ENCODE peak calls at places on chromosome 15, in four cellular contexts. E is Peyer's patch, P is uterus, S is left ventricle myocardium inferior. X is an unnamed sample. For H3K4me1, the result is how much of the 10 kb centered on the place peaks cover.

GRCh38 chr15:97585408-97585807 is 375.1 kb upstream of the ARRDC4 start:
- DNase-seq in E (no peak), P (no peak), S (no peak), X (no peak)

GRCh38 chr15:37880009-37880834 is 54.2 kb upstream of the TMCO5A start:
- DNase-seq in E (no peak), P (no peak), S (no peak), X (no peak)

GRCh38 chr15:52031542-52031941 is 12.5 kb downstream of the MAPK6 start:
- DNase-seq in E (no peak), P (no peak), S (no peak), X (no peak)

GRCh38 chr15:60937278-60937677 is 291.8 kb downstream of the RORA start:
- DNase-seq in E (no peak), P (no peak), S (no peak), X (no peak)

GRCh38 chr15:45265506-45265905 is 13.5 kb downstream of the SLC28A2 start:
- DNase-seq in E (no peak), P (no peak), S (no peak), X (no peak)

GRCh38 chr15:50116477-50116876 is 2.6 kb downstream of the ATP8B4 start:
- DNase-seq in E (no peak), P (no peak), S (no peak), X (no peak)

GRCh38 chr15:36653851-36654250 is 74.4 kb downstream of the CDIN1 start:
- DNase-seq in E (no peak), P (no peak), S (no peak), X (no peak)

GRCh38 chr15:75069301-75069925 is 46.0 kb downstream of the PPCDC start:
- DNase-seq in E (peak), P (no peak), S (no peak), X (peak)

GRCh38 chr15:65583701-65584100 is 27.2 kb downstream of the INTS14 start:
- DNase-seq in E (peak), P (no peak), S (no peak), X (no peak)

GRCh38 chr15:77915261-77915960 is 162.1 kb downstream of the TBC1D2B start:
- DNase-seq in E (no peak), P (no peak), S (no peak), X (no peak)

GRCh38 chr15:31501074-31501473 is 174.4 kb downstream of the KLF13 start:
- DNase-seq in E (no peak), P (no peak), S (no peak), X (no peak)

GRCh38 chr15:48596841-48597240 is 48.7 kb downstream of the FBN1 start:
- DNase-seq in E (no peak), P (no peak), S (no peak), X (no peak)

GRCh38 chr15:45129651-45130129 is at the start of the genes DUOX1 and DUOXA1:
- DNase-seq in E (no peak), P (no peak), S (peak), X (peak)

GRCh38 chr15:91021516-91022074 is 799 bp downstream of the VPS33B start:
- DNase-seq in E (no peak), P (no peak), S (no peak), X (no peak)

DNA sequence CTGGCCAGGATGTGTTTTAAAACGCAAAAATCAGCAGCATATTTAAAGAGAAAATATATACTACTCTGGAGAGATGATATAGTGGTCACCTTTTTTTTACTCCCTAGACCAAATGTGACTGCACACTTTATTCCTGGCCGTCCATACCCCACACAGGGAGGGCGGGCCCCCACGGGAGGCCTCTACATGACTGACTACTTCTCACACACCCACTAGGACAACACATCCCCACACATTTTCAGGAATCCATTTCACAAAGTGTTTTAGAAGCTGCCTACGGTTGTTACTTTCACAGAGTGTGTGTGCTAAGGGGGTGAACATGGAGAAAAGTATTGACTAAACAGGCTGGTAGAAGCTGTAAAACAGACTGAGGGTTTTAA is 67.9 kb downstream of the CHSY1 start:
- DNase-seq in E (no peak), P (no peak), S (no peak), X (no peak)
- H3K4me3 ChIP-seq in E (no peak), P (no peak), S (no peak), X (no peak)

GRCh38 chr15:93026359-93026758 is 62.7 kb downstream of the RGMA start:
- DNase-seq in E (no peak), P (no peak), S (no peak), X (no peak)

GRCh38 chr15:93024716-93025624 is 64.0 kb downstream of the RGMA start:
- DNase-seq in E (no peak), P (no peak), S (no peak), X (no peak)

GRCh38 chr15:93024293-93024692 is 64.7 kb downstream of the RGMA start:
- DNase-seq in E (no peak), P (no peak), S (no peak), X (no peak)

GRCh38 chr15:93027413-93027812 is 61.6 kb downstream of the RGMA start:
- DNase-seq in E (no peak), P (no peak), S (no peak), X (no peak)

DNA sequence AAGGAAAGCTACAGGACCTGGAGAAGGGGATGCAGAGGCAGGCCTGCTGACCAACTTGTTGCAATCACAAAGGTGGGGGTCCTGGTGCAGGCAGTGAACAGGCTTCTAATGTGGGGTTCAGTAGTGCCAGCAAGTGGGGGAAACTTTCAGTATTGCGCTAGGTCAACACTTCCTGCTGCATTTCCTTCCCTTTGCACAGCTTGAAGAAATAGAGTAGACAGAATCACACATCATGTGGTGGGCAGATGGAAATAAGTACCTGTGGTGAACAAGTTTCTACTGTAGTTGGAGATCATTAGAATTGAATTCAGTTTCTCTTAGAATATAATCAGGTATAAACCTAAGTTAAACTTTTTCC is 63.4 kb downstream of the RGMA start:
- DNase-seq in E (no peak), P (no peak), S (no peak), X (no peak)
- H3K4me1 ChIP-seq in E (under half), P (under half), S (half or more), X (under half)

DNA sequence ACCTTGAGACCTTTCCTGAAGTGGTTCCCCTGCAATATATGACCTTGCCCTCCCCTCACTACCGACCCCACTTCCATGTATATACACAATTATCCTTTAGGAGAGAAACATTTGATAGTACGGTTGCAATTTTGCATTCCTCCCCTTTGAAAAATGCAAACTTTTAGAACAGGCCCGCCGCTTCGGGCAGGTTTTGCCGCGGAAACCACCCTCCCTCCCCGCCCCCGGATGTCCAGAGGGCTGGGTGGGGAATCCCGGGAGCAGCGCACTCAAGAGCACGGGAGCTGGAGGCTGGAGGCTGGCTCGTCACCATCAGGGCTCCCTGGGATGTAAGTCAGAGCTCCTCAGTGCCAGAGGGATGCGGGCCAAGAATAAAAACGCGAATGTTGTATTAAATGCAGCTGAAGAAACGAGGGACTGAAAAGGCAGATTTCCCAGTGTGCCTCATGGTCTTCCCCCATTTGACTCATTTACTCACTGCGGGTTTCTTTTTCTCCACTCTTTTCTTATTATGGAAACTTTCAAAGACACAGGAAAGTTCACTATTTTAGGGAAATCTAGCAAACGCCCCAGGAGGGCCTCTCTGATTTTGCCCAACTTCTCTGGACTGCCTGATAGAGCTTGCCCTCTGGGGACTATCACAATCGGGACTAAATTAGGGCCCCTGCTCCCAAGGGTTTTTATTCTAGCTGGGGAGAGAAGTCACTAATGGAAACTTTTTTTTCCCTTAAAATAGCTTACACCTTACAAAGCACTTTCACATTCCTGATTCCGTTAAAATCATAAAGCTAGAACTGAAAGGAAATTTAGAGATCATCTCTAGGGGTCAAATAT is 2.9 kb upstream of the USP3 start:
- DNase-seq in E (peak), P (peak), S (peak), X (peak)
- H3K4me3 ChIP-seq in E (peak), P (peak), S (peak), X (no peak)

DNA sequence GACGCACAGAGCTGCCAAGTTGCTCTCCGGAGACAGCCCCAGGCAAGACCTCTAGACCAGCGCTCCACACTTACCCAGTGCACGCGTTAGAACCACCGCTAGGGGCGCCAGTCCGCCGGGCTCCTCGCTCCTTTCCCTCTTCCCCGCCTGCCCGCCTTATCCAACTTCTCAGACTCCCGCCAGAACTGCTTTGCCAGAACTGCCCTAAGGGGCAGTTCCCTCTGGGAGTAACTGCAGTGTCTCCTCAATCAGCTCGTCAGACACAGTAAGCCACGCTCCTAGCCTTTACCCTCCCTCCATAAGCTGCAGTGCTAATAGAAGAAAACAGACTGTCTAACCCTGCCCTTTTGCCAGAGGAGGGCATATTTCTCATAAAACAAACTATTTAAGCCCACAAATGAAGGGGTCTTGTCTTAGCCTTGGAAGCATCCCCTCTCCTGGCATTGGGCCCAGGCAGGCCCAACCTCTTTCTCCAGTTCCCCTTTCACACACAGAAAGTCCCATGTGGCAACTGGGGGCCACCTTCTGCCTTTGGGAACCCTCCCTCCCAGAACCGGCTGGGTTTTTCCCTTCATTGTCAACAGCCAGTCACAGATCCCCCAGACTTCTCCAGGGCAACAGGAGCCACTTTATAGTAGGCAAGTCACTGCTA is 3.7 kb downstream of the BMF start:
- DNase-seq in E (peak), P (peak), S (peak), X (peak)
- H3K4me1 ChIP-seq in E (half or more), P (half or more), S (half or more), X (half or more)

DNA sequence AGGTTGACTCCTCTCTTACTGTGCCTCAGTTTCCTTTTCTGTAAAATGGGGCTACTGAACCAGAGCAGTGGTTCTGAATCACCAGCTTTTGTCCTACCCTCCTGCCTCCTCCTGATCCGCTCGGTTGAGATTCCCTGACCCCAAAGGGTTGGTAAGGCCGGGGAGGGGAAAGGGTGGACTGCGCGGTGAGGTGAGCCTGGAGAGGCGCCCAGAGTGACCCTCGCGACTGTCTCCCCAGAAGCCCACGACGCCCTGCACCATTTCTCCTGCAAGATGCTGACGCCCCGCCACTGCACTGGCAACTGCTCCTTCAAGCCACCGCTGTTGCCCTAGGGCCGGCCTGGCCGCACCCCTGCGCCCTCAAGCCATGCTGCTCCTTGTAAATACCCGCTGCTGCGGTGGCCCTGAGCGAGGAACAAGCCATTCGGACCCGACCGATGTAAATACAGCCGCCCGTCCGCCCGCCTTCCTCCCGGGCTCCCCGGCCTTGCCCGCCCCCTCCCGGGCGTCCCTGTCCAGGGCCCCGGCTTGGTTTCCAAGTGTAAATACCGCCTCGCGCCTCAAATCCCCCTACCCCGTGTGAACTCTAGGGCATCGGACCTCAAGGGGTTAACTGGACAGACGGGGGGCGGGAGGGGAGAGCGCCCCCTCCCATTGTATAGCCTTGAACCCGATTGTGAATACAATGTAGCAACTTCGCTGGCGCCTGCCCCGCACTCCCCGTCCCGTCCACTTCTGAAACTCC is 6.2 kb downstream of the RNU6-1 start:
- DNase-seq in E (peak), P (no peak), S (no peak), X (peak)
- H3K4me3 ChIP-seq in E (peak), P (no peak), S (peak), X (peak)

GRCh38 chr15:92808611-92809063 is 91.5 kb upstream of the CHD2 start:
- DNase-seq in E (no peak), P (peak), S (peak), X (peak)

GRCh38 chr15:92809064-92809879 is 90.9 kb upstream of the CHD2 start:
- DNase-seq in E (peak), P (peak), S (peak), X (peak)

GRCh38 chr15:92807971-92808571 is 92.1 kb upstream of the CHD2 start:
- DNase-seq in E (peak), P (no peak), S (no peak), X (no peak)

GRCh38 chr15:92805080-92805708 is 94.9 kb upstream of the CHD2 start:
- DNase-seq in E (no peak), P (no peak), S (no peak), X (no peak)

DNA sequence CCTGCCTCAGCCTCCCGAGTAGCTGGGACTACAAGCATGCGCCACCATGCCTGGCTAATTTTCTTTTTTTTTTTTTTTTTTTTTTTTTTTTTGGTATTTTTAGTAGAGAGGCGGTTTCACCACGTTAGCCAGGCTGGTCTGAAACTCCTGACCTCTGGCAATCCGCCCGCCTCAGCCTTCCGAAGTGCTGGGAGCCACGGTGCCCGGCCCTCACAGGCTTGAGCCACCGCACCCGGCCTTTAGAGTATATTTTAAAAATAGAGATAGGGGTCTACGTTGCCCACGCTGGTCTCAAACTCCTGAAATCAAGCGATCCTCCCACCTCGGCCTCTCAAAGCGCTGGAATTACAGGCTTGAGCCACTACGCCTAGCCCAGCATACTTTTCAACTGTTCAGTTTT is 93.4 kb upstream of the CHD2 start:
- DNase-seq in E (no peak), P (no peak), S (no peak), X (peak)
- H3K4me1 ChIP-seq in E (under half), P (under half), S (under half), X (under half)

GRCh38 chr15:70087708-70088352 is 9.9 kb downstream of the TLE3 start:
- DNase-seq in E (no peak), P (no peak), S (no peak), X (no peak)
- H3K4me3 ChIP-seq in E (no peak), P (no peak), S (no peak), X (no peak)

DNA sequence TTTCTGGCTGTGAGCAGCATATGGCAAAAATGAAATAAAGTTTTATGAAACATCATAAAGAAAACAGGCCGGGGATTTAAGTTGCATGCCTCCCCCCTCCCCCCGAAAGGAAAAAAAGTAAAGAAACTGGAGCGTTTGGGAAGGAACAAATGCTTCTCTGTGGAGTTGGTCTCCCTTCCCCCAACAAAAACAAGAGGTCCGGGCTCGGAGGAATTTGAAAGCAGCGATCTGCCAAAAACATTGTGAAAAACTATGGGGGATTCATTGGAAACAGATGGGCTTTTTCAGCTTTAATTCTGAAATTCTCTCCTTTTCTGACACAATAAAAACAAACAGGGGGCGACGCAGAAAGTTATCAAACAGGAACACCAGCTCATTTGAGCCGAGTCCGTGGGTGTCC is 17.0 kb downstream of the RGMA start:
- DNase-seq in E (no peak), P (no peak), S (no peak), X (no peak)
- H3K4me1 ChIP-seq in E (under half), P (under half), S (half or more), X (under half)

GRCh38 chr15:67120839-67121540 is 55.6 kb downstream of the SMAD3 start:
- DNase-seq in E (peak), P (peak), S (peak), X (peak)
- H3K4me3 ChIP-seq in E (peak), P (peak), S (peak), X (no peak)

X was measured in pancreas.